ENCODE peak calls at places on chromosome 9, in six cellular contexts. G, B, U, V, J and R are unnamed samples.

GRCh38 chr9:109355564-109356297 is 34.9 kb upstream of the EPB41L4B start:
- DNase-seq in V (no peak), B (no peak), U (no peak), G (no peak), J (no peak), R (no peak)

GRCh38 chr9:73869261-73869660 is 627.9 kb upstream of the RORB start:
- DNase-seq in B (peak; percentile 58), G (peak; percentile 83), J (peak; percentile 74), V (peak; percentile 53), U (peak; percentile 51), R (no peak)

GRCh38 chr9:116964258-116964657 is 277.2 kb downstream of the TRIM32 start:
- DNase-seq in B (no peak), U (no peak), G (no peak), V (no peak), J (no peak), R (no peak)

GRCh38 chr9:75551866-75552265 is 338.6 kb upstream of the PCSK5 start:
- DNase-seq in B (no peak), U (no peak), J (no peak), G (no peak), V (no peak), R (no peak)

GRCh38 chr9:124810513-124811355 is 33.8 kb downstream of the OLFML2A start:
- DNase-seq in V (peak; percentile 82), J (peak; percentile 97), G (peak; percentile 67), B (no peak), U (peak; percentile 78), R (no peak)

GRCh38 chr9:131203438-131204219 is 72.7 kb downstream of the FAM78A start:
- DNase-seq in G (no peak), V (no peak), B (no peak), U (no peak), J (no peak), R (no peak)

GRCh38 chr9:86614871-86615849 is 260.9 kb upstream of the TUT7 start:
- DNase-seq in V (peak; percentile 31), J (no peak), U (peak; percentile 77), G (peak; percentile 55), B (no peak), R (no peak)

GRCh38 chr9:68775003-68775730 is 70.1 kb downstream of the PIP5K1B start:
- DNase-seq in B (peak; percentile 67), U (no peak), G (peak; percentile 32), J (no peak), V (peak; percentile 65), R (no peak)

GRCh38 chr9:117028103-117028858 is 341.2 kb downstream of the TRIM32 start:
- DNase-seq in V (no peak), B (no peak), J (no peak), G (no peak), U (no peak), R (no peak)

GRCh38 chr9:122080986-122081385 is 12.1 kb downstream of the TTLL11 start:
- DNase-seq in J (no peak), V (no peak), U (no peak), G (no peak), B (no peak), R (no peak)

GRCh38 chr9:128714586-128715435 is 9.1 kb downstream of the ZDHHC12 start:
- DNase-seq in J (no peak), U (no peak), V (no peak), G (no peak), B (no peak), R (no peak)

GRCh38 chr9:78369644-78370219 is 72.8 kb downstream of the PSAT1 start:
- DNase-seq in V (peak; percentile 62), G (peak; percentile 81), B (peak; percentile 66), U (peak; percentile 87), J (peak; percentile 70), R (peak; percentile 68)

GRCh38 chr9:127985011-127985410 is 4.2 kb upstream of the EEIG1 start:
- DNase-seq in J (no peak), G (no peak), U (no peak), V (no peak), B (no peak), R (no peak)

GRCh38 chr9:110767559-110768063 is 99.0 kb downstream of the MUSK start:
- DNase-seq in U (peak; percentile 97), G (no peak), V (peak; percentile 46), B (no peak), J (no peak), R (no peak)

GRCh38 chr9:135409286-135410200 is 70.0 kb upstream of the PPP1R26 start:
- DNase-seq in J (no peak), V (no peak), G (no peak), U (no peak), B (no peak), R (no peak)

GRCh38 chr9:94991961-94992907 is 265.7 kb downstream of the AOPEP start:
- DNase-seq in G (no peak), B (peak; percentile 55), J (no peak), V (no peak), U (no peak), R (no peak)

GRCh38 chr9:128627906-128628305 is 28.7 kb downstream of the DYNC2I2 start:
- DNase-seq in J (no peak), U (no peak), G (no peak), B (no peak), V (no peak), R (no peak)

GRCh38 chr9:130137870-130138653 is 34.1 kb upstream of the NCS1 start:
- DNase-seq in J (peak; percentile 94), U (peak; percentile 88), G (peak; percentile 56), B (no peak), V (peak; percentile 94), R (no peak)

GRCh38 chr9:133056533-133056932 is 5.2 kb upstream of the CEL start:
- DNase-seq in J (peak; percentile 84), B (peak; percentile 39), V (no peak), G (no peak), U (no peak), R (no peak)

GRCh38 chr9:130240410-130241197 is 25.0 kb upstream of the HMCN2 start:
- DNase-seq in J (peak; percentile 83), G (peak; percentile 76), V (peak; percentile 81), U (peak; percentile 79), B (peak; percentile 84), R (no peak)

GRCh38 chr9:5670079-5670478 is 41.2 kb downstream of the RIC1 start:
- DNase-seq in U (peak; percentile 4), B (no peak), V (no peak), J (no peak), G (no peak), R (no peak)

GRCh38 chr9:15724006-15724405 is 171.2 kb downstream of the CCDC171 start:
- DNase-seq in B (no peak), V (peak; percentile 5), U (peak; percentile 49), G (peak; percentile 80), J (no peak), R (no peak)

GRCh38 chr9:129281506-129282145 is 103.6 kb upstream of the IER5L start:
- DNase-seq in B (peak; percentile 55), J (no peak), U (no peak), V (no peak), G (no peak), R (no peak)

GRCh38 chr9:18638448-18639249 is 164.7 kb downstream of the ADAMTSL1 start:
- DNase-seq in U (peak; percentile 16), V (no peak), B (no peak), G (no peak), J (no peak), R (no peak)

GRCh38 chr9:129979346-129979745 is 63.6 kb downstream of the FNBP1 start:
- DNase-seq in U (no peak), J (no peak), G (no peak), B (no peak), V (no peak), R (no peak)

GRCh38 chr9:21141427-21141882 is at the start of gene IFNW1:
- DNase-seq in J (no peak), U (no peak), V (no peak), G (no peak), B (no peak), R (no peak)
- TF ChIP-seq CTCF in J (peak; percentile 14), U (peak; percentile 29), V (peak; percentile 56), G (no peak), B (no peak), R (no peak)

DNA sequence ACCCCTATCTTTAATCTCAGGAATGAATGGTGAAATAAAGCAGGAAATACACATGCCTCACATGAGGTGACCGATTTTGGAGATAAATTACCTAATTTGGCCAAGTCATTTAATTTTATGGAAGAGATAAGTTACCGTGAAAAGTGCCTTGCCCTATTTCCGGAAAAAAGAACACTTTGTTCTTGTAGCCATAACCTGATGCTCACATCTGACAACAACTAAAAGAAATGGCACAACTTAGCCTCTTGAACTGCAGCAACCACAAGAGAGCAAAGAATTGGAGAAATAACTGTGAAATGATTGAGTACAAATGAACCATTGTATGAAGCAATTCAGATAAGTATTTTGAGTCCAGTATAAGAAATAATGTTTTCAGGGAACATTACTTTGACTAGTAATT is 628.1 kb upstream of the TYRP1 start:
- DNase-seq in J (no peak), V (no peak), B (no peak), G (no peak), U (no peak), R (no peak)
- TF ChIP-seq CTCF in J (no peak), V (no peak), B (no peak), G (no peak), U (no peak), R (no peak)

DNA sequence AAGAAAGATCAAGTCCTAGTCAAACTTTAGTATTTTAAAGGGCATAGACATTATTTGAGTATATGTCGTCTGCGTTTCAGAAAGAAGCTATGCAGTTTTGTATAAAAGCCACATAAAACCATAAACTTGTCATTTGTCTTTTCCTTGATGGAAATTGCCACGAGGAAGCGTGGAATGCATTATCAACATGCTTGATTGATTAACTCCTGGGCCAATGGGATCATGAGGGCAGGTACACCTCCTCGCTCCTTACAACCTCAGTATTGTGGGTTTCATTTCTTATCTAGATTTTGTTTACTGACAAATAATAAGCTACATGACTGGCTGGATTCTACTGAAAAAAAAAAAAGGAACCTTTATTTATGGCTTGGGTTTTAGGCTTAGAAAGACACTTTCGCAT is 122.5 kb upstream of the RFX3 start:
- DNase-seq in J (no peak), B (no peak), U (no peak), V (no peak), G (no peak), R (no peak)
- TF ChIP-seq CTCF in J (no peak), B (no peak), U (no peak), V (no peak), G (no peak), R (no peak)

GRCh38 chr9:12716823-12717222 is 23.6 kb downstream of the TYRP1 start:
- DNase-seq in V (no peak), J (no peak), G (no peak), U (no peak), B (no peak), R (no peak)

GRCh38 chr9:12717907-12718306 is 24.7 kb downstream of the TYRP1 start:
- DNase-seq in V (no peak), G (no peak), U (no peak), J (no peak), B (no peak), R (no peak)

GRCh38 chr9:12718482-12719026 is 25.4 kb downstream of the TYRP1 start:
- DNase-seq in U (peak; percentile 66), G (no peak), V (peak; percentile 82), J (no peak), B (no peak), R (no peak)

GRCh38 chr9:12720551-12720950 is 27.4 kb downstream of the TYRP1 start:
- DNase-seq in J (no peak), V (no peak), B (no peak), U (no peak), G (no peak), R (no peak)

DNA sequence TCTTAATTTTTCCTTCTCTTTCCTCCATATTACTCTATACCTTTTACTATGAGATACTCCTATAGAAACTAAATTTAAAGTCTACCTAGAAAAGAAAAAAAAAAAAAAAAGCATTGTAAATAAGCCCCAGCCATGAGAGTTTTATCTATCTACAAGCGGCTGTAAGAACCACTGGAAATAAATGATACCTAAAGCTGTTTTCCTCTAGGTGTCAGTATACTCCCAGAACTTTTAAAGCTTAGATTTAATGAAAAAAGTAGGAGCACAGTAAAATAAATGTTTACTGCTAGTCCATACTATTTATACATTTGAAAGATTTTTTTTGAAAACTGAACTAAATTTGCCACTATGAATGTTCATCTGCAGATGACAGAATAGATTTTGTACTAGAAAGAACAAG is 26.2 kb downstream of the TYRP1 start:
- DNase-seq in B (no peak), V (no peak), U (peak; percentile 70), G (peak; percentile 35), J (peak; percentile 6), R (no peak)
- TF ChIP-seq CTCF in B (no peak), V (peak; percentile 39), U (peak; percentile 43), G (peak; percentile 31), J (peak; percentile 62), R (no peak)